ENCODE peak calls at places on chromosomes 5 and 9, in ten cellular contexts. F is activated CD8-positive, alpha-beta memory T cell treated with anti-CD3 and anti-CD28 coated beads for 48 hours; T is COR-L47; D is non-pigmented ciliary epithelial cell; U is A172; V is activated naive CD8-positive, alpha-beta T cell treated with anti-CD3 and anti-CD28 coated beads, Interleukin-2, amount 10 ng/mL, durations not matched to agents 7 days and 5 days; N is A549; R is caudate nucleus; X is nucleus accumbens; B is T-helper 2 cell. J is an unnamed sample.

GRCh38 chr5:141369994-141370848 is at the start of gene PCDHGB3:
- DNase-seq in F (no peak), T (no peak), D (no peak), U (no peak), V (peak), N (peak), R (no peak), X (no peak), B (peak), J (no peak)

GRCh38 chr9:2809692-2810423 is 34.0 kb downstream of the PUM3 start:
- DNase-seq in F (no peak), T (no peak), D (peak), U (peak), V (no peak), N (peak), R (no peak), X (no peak), B (no peak), J (no peak)

GRCh38 chr9:137429974-137430722 is 7.0 kb downstream of the NOXA1 start:
- DNase-seq in F (no peak), T (no peak), D (no peak), U (no peak), V (peak), N (no peak), R (no peak), X (no peak), B (no peak), J (peak)

GRCh38 chr5:154345255-154345952 is 100.4 kb upstream of the SAP30L start:
- DNase-seq in F (no peak), T (no peak), D (no peak), U (no peak), V (no peak), N (no peak), R (no peak), X (no peak), B (no peak), J (no peak)

GRCh38 chr5:73344835-73345234 is 103.7 kb downstream of the FOXD1 start:
- DNase-seq in F (no peak), T (no peak), D (no peak), U (no peak), V (no peak), N (no peak), R (no peak), X (no peak), B (no peak), J (no peak)

GRCh38 chr5:146873186-146873917 is 5.2 kb downstream of the PPP2R2B start:
- DNase-seq in F (no peak), T (no peak), D (no peak), U (no peak), V (no peak), N (no peak), R (no peak), X (no peak), B (no peak), J (no peak)

GRCh38 chr9:76215066-76215465 is 179.2 kb downstream of the RFK start:
- DNase-seq in F (no peak), T (no peak), D (no peak), U (peak), V (no peak), N (peak), R (no peak), X (no peak), B (no peak), J (no peak)

GRCh38 chr9:86802900-86803673 is 144.2 kb downstream of the GAS1 start:
- DNase-seq in F (no peak), T (no peak), D (no peak), U (no peak), V (no peak), N (no peak), R (no peak), X (no peak), B (no peak), J (no peak)

GRCh38 chr5:14131855-14132503 is 11.2 kb upstream of the TRIO start:
- DNase-seq in F (no peak), T (no peak), D (no peak), U (no peak), V (no peak), N (no peak), R (no peak), X (no peak), B (no peak), J (no peak)